ENCODE peak calls at places on chromosomes 6 and 20, in six cellular contexts. One of them, this sample, is unnamed.

GRCh38 chr6:139124887-139125672 is 9.8 kb upstream of the HECA start:
- DNase-seq in A549: peak; percentile 9
- DNase-seq in endothelial cell of umbilical vein: peak; percentile 26
- DNase-seq in K562: peak; percentile 36
- DNase-seq in HepG2: peak; percentile 61
- DNase-seq in GM12878: peak; percentile 54
- DNase-seq in this sample: peak; percentile 92

GRCh38 chr20:39533858-39534257 is 571.7 kb downstream of the DHX35 start:
- DNase-seq in A549: no peak
- DNase-seq in endothelial cell of umbilical vein: no peak
- DNase-seq in K562: no peak
- DNase-seq in HepG2: no peak
- DNase-seq in GM12878: no peak
- DNase-seq in this sample: no peak

GRCh38 chr6:5457983-5458683 is 196.8 kb downstream of the FARS2 start:
- DNase-seq in A549: no peak
- DNase-seq in endothelial cell of umbilical vein: no peak
- DNase-seq in K562: no peak
- DNase-seq in HepG2: no peak
- DNase-seq in GM12878: no peak
- DNase-seq in this sample: no peak

GRCh38 chr6:97203343-97203742 is 79.7 kb downstream of the MMS22L start:
- DNase-seq in A549: no peak
- DNase-seq in endothelial cell of umbilical vein: no peak
- DNase-seq in K562: no peak
- DNase-seq in HepG2: no peak
- DNase-seq in GM12878: no peak
- DNase-seq in this sample: no peak

GRCh38 chr6:5412663-5413062 is 151.3 kb downstream of the FARS2 start:
- DNase-seq in A549: no peak
- DNase-seq in endothelial cell of umbilical vein: no peak
- DNase-seq in K562: no peak
- DNase-seq in HepG2: no peak
- DNase-seq in GM12878: no peak
- DNase-seq in this sample: no peak

GRCh38 chr20:60820149-60820548 is 431.9 kb upstream of the CDH4 start:
- DNase-seq in A549: no peak
- DNase-seq in endothelial cell of umbilical vein: no peak
- DNase-seq in K562: no peak
- DNase-seq in HepG2: no peak
- DNase-seq in GM12878: no peak
- DNase-seq in this sample: no peak

GRCh38 chr20:38514185-38514584 is 41.5 kb downstream of the RALGAPB start:
- DNase-seq in A549: no peak
- DNase-seq in endothelial cell of umbilical vein: no peak
- DNase-seq in K562: no peak
- DNase-seq in HepG2: no peak
- DNase-seq in GM12878: no peak
- DNase-seq in this sample: no peak

GRCh38 chr6:130749402-130749801 is 77.8 kb upstream of the SMLR1 start:
- DNase-seq in A549: no peak
- DNase-seq in endothelial cell of umbilical vein: no peak
- DNase-seq in K562: no peak
- DNase-seq in HepG2: peak; percentile 9
- DNase-seq in GM12878: no peak
- DNase-seq in this sample: peak; percentile 10

GRCh38 chr6:141326426-141326825 is 806.3 kb upstream of the GJE1 start:
- DNase-seq in A549: peak; percentile 34
- DNase-seq in endothelial cell of umbilical vein: peak; percentile 94
- DNase-seq in K562: no peak
- DNase-seq in HepG2: peak; percentile 62
- DNase-seq in GM12878: no peak
- DNase-seq in this sample: peak; percentile 44

GRCh38 chr20:63864545-63864977 is 509 bp upstream of the TPD52L2 start:
- DNase-seq in A549: no peak
- DNase-seq in endothelial cell of umbilical vein: no peak
- DNase-seq in K562: no peak
- DNase-seq in HepG2: no peak
- DNase-seq in GM12878: no peak
- DNase-seq in this sample: no peak

GRCh38 chr6:7728855-7729590 is 3.1 kb downstream of the BMP6 start:
- DNase-seq in A549: no peak
- DNase-seq in endothelial cell of umbilical vein: peak; percentile 70
- DNase-seq in K562: no peak
- DNase-seq in HepG2: no peak
- DNase-seq in GM12878: no peak
- DNase-seq in this sample: no peak

GRCh38 chr6:108464506-108465084 is 96.1 kb upstream of the FOXO3 start:
- DNase-seq in A549: no peak
- DNase-seq in endothelial cell of umbilical vein: no peak
- DNase-seq in K562: no peak
- DNase-seq in HepG2: peak; percentile 73
- DNase-seq in GM12878: no peak
- DNase-seq in this sample: no peak

GRCh38 chr6:169950558-169950957 is 199.1 kb downstream of the ERMARD start:
- DNase-seq in A549: no peak
- DNase-seq in endothelial cell of umbilical vein: no peak
- DNase-seq in K562: no peak
- DNase-seq in HepG2: no peak
- DNase-seq in GM12878: no peak
- DNase-seq in this sample: peak; percentile 75

GRCh38 chr6:119543332-119543731 is 193.8 kb upstream of the MAN1A1 start:
- DNase-seq in A549: no peak
- DNase-seq in endothelial cell of umbilical vein: no peak
- DNase-seq in K562: no peak
- DNase-seq in HepG2: no peak
- DNase-seq in GM12878: no peak
- DNase-seq in this sample: no peak

GRCh38 chr20:11140359-11140758 is 466.6 kb upstream of the JAG1 start:
- DNase-seq in A549: no peak
- DNase-seq in endothelial cell of umbilical vein: no peak
- DNase-seq in K562: no peak
- DNase-seq in HepG2: no peak
- DNase-seq in GM12878: no peak
- DNase-seq in this sample: no peak
- TF ChIP-seq MYC in A549: no peak
- TF ChIP-seq MYC in endothelial cell of umbilical vein: no peak
- TF ChIP-seq MYC in K562: no peak
- TF ChIP-seq MYC in HepG2: no peak
- TF ChIP-seq MYC in GM12878: no peak
- TF ChIP-seq MYC in this sample: no peak

GRCh38 chr20:2145376-2145775 is 43.7 kb downstream of the STK35 start:
- DNase-seq in A549: no peak
- DNase-seq in endothelial cell of umbilical vein: no peak
- DNase-seq in K562: no peak
- DNase-seq in HepG2: no peak
- DNase-seq in GM12878: no peak
- DNase-seq in this sample: no peak
- H3K4me3 ChIP-seq in A549: no peak overlapping the region
- H3K4me3 ChIP-seq in endothelial cell of umbilical vein: no peak overlapping the region
- H3K4me3 ChIP-seq in K562: no peak overlapping the region
- H3K4me3 ChIP-seq in HepG2: no peak overlapping the region
- H3K4me3 ChIP-seq in GM12878: no peak overlapping the region
- H3K4me3 ChIP-seq in this sample: no peak overlapping the region

DNA sequence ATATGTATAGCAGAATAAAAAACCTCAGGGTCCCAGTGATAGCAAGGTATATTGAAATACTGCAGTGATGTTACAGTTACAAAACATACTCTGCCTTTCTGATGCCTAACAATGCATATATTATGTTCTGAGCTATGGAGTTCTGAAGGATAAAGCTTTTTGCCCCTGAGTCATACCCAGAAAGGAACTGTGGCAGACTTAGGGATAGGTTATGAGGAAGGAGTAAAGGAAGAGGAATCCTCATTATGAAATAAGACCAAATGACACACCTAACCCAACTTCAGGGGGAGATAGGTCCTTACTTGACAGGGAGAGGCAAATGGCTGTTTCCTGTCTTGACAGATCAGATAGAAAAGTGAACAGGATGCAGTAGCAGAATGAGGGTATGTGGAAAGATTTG is 940.6 kb upstream of the FLRT3 start:
- DNase-seq in A549: no peak
- DNase-seq in endothelial cell of umbilical vein: no peak
- DNase-seq in K562: no peak
- DNase-seq in HepG2: no peak
- DNase-seq in GM12878: no peak
- DNase-seq in this sample: no peak
- TF ChIP-seq MAX in A549: no peak
- TF ChIP-seq MAX in endothelial cell of umbilical vein: no peak
- TF ChIP-seq MAX in K562: no peak
- TF ChIP-seq MAX in HepG2: no peak
- TF ChIP-seq MAX in GM12878: no peak
- TF ChIP-seq MAX in this sample: no peak

GRCh38 chr6:34412054-34412453 is 13.8 kb downstream of the RPS10 start:
- DNase-seq in A549: no peak
- DNase-seq in endothelial cell of umbilical vein: no peak
- DNase-seq in K562: peak; percentile 8
- DNase-seq in HepG2: no peak
- DNase-seq in GM12878: no peak
- DNase-seq in this sample: no peak

GRCh38 chr6:34418367-34418766 is 7.5 kb downstream of the RPS10 start:
- DNase-seq in A549: no peak
- DNase-seq in endothelial cell of umbilical vein: no peak
- DNase-seq in K562: no peak
- DNase-seq in HepG2: no peak
- DNase-seq in GM12878: no peak
- DNase-seq in this sample: no peak

GRCh38 chr6:34412643-34413214 is 13.1 kb downstream of the RPS10 start:
- DNase-seq in A549: no peak
- DNase-seq in endothelial cell of umbilical vein: no peak
- DNase-seq in K562: no peak
- DNase-seq in HepG2: no peak
- DNase-seq in GM12878: no peak
- DNase-seq in this sample: no peak

GRCh38 chr6:34416877-34417371 is 8.9 kb downstream of the RPS10 start:
- DNase-seq in A549: no peak
- DNase-seq in endothelial cell of umbilical vein: no peak
- DNase-seq in K562: no peak
- DNase-seq in HepG2: no peak
- DNase-seq in GM12878: no peak
- DNase-seq in this sample: no peak

DNA sequence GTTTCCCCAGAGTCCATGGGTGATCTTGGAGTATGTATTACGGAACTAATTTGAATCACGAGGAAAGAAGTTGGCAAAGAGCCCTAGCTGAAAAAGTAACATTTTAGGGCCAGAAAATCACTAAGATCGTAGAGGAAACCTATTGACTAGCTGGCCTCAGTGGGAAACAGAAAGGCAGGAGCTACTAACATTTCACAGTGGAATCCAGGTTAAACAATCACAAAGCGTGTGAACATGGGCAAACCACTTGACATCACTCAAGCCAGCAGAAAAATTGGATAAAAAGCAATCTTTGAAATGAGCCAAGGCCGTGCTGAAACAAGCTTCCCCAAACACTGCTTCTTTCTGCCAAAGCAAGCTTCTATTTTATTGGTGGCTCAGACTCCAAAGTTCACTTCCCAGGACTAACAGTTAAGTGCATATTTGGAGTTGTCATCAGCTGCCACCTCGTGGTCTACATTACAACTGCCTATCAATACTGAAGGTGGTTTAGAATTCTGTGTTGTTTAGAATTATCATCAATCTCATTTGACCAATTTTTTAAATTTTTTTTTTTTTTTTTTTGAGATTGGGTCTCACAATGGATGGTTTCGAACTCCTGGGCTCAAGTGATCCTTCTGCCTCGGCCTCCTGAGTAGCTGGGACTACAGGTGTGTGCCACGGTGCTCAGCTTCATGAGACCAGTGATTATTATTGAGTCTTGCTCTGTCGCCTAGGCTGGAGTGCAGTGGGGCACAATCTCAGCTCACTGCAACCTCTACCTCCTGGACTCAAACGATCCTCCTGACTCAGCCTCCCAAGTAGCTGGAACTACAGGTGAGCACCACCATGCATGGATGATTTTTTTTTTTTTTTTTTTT is 10.6 kb downstream of the RPS10 start:
- DNase-seq in A549: no peak
- DNase-seq in endothelial cell of umbilical vein: peak; percentile 77
- DNase-seq in K562: peak; percentile 58
- DNase-seq in HepG2: peak; percentile 99
- DNase-seq in GM12878: no peak
- DNase-seq in this sample: peak; percentile 85
- TF ChIP-seq MYC in A549: no peak
- TF ChIP-seq MYC in endothelial cell of umbilical vein: no peak
- TF ChIP-seq MYC in K562: no peak
- TF ChIP-seq MYC in HepG2: no peak
- TF ChIP-seq MYC in GM12878: no peak
- TF ChIP-seq MYC in this sample: peak; percentile 74

DNA sequence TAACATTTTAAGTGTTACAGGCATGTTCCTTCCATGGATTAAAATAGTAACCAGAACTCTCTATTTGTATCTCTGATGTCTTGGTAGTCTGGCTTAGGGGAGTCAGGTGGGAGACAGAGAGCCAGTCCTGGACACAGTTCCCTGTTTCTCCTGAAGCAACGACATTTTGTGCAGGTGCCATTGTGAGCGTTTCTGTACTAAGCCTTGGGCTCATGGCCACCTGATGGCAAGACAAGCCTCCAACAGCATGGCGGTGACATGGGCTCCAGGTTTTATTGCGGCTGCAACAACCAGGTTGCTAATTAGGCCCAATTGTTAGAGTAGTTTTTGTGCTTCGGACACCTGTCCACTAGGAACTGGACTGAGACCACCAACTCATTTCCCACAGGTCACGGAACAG is 105.3 kb downstream of the PRDM13 start:
- DNase-seq in A549: no peak
- DNase-seq in endothelial cell of umbilical vein: no peak
- DNase-seq in K562: no peak
- DNase-seq in HepG2: no peak
- DNase-seq in GM12878: no peak
- DNase-seq in this sample: no peak
- H3K4me3 ChIP-seq in A549: no peak overlapping the region
- H3K4me3 ChIP-seq in endothelial cell of umbilical vein: no peak overlapping the region
- H3K4me3 ChIP-seq in K562: no peak overlapping the region
- H3K4me3 ChIP-seq in HepG2: no peak overlapping the region
- H3K4me3 ChIP-seq in GM12878: no peak overlapping the region
- H3K4me3 ChIP-seq in this sample: no peak overlapping the region

GRCh38 chr20:43448748-43449535 is 8.8 kb upstream of the SRSF6 start:
- DNase-seq in A549: peak; percentile 72
- DNase-seq in endothelial cell of umbilical vein: peak; percentile 78
- DNase-seq in K562: peak; percentile 61
- DNase-seq in HepG2: peak; percentile 70
- DNase-seq in GM12878: peak; percentile 13
- DNase-seq in this sample: peak; percentile 68
- TF ChIP-seq MAX in A549: no peak
- TF ChIP-seq MAX in endothelial cell of umbilical vein: no peak
- TF ChIP-seq MAX in K562: no peak
- TF ChIP-seq MAX in HepG2: no peak
- TF ChIP-seq MAX in GM12878: no peak
- TF ChIP-seq MAX in this sample: no peak